ENCODE peak calls at places on chromosomes 3 and 15, in nine cellular contexts. I is LoVo; L is activated CD8-positive, alpha-beta memory T cell treated with anti-CD3 and anti-CD28 coated beads, Interleukin-2, amount 50 U/mL, for 4 hours; K is stimulated activated CD4-positive, alpha-beta T cell treated with anti-CD3 and anti-CD28 coated beads, Interleukin-2, amount 100 ng/mL, for 4 hours; Q is ACHN; J is thoracic aorta; Y is GOT3; E is psoas muscle; U is H54. D is an unnamed sample.

GRCh38 chr15:50883903-50884302 is 24.6 kb upstream of the AP4E1 start:
- DNase-seq in I (peak; percentile 58), L (no peak), K (no peak), Q (peak; percentile 81), J (no peak), Y (no peak), E (no peak), U (peak; percentile 19), D (no peak)

GRCh38 chr3:13015286-13016082 is 57.7 kb downstream of the IQSEC1 start:
- DNase-seq in I (no peak), L (peak; percentile 50), K (peak; percentile 22), Q (no peak), J (no peak), Y (no peak), E (peak; percentile 42), U (no peak), D (no peak)

GRCh38 chr3:138513073-138513843 is 78.8 kb downstream of the ESYT3 start:
- DNase-seq in I (no peak), L (no peak), K (no peak), Q (no peak), J (no peak), Y (no peak), E (no peak), U (no peak), D (no peak)

GRCh38 chr15:41577863-41578735 is 19.1 kb downstream of the TYRO3 start:
- DNase-seq in I (no peak), L (no peak), K (no peak), Q (no peak), J (no peak), Y (no peak), E (no peak), U (no peak), D (no peak)

GRCh38 chr15:95946946-95947345 is 383.6 kb upstream of the NR2F2 start:
- DNase-seq in I (no peak), L (no peak), K (no peak), Q (no peak), J (no peak), Y (no peak), E (no peak), U (no peak), D (no peak)

GRCh38 chr3:156598413-156598812 is 43.5 kb upstream of the SSR3 start:
- DNase-seq in I (no peak), L (no peak), K (no peak), Q (no peak), J (no peak), Y (no peak), E (no peak), U (no peak), D (no peak)

GRCh38 chr3:65871305-65872141 is 167.2 kb downstream of the MAGI1 start:
- DNase-seq in I (no peak), L (no peak), K (no peak), Q (peak; percentile 44), J (no peak), Y (no peak), E (peak; percentile 53), U (no peak), D (no peak)

GRCh38 chr3:134625462-134625861 is 25.4 kb downstream of the KY start:
- DNase-seq in I (no peak), L (no peak), K (no peak), Q (no peak), J (no peak), Y (no peak), E (no peak), U (no peak), D (peak; percentile 68)

GRCh38 chr3:143661677-143662076 is 186.6 kb downstream of the SLC9A9 start:
- DNase-seq in I (no peak), L (no peak), K (no peak), Q (no peak), J (no peak), Y (no peak), E (no peak), U (no peak), D (no peak)

GRCh38 chr3:11589706-11590105 is 54.0 kb downstream of the VGLL4 start:
- DNase-seq in I (no peak), L (no peak), K (no peak), Q (no peak), J (no peak), Y (no peak), E (no peak), U (no peak), D (no peak)

GRCh38 chr3:14286887-14287496 is 108.4 kb downstream of the LSM3 start:
- DNase-seq in I (no peak), L (no peak), K (no peak), Q (no peak), J (no peak), Y (no peak), E (no peak), U (no peak), D (no peak)

GRCh38 chr3:40725026-40725425 is 200.3 kb downstream of the ZNF621 start:
- DNase-seq in I (no peak), L (no peak), K (no peak), Q (no peak), J (no peak), Y (no peak), E (no peak), U (no peak), D (no peak)

GRCh38 chr3:156135921-156136655 is 15.7 kb downstream of the KCNAB1 start:
- DNase-seq in I (no peak), L (no peak), K (no peak), Q (peak; percentile 1), J (no peak), Y (no peak), E (no peak), U (no peak), D (no peak)

GRCh38 chr3:39413691-39414420 is 7.3 kb downstream of the RPSA start:
- DNase-seq in I (no peak), L (no peak), K (no peak), Q (no peak), J (no peak), Y (no peak), E (no peak), U (no peak), D (no peak)

GRCh38 chr15:91984006-91984405 is 130.5 kb downstream of the SLCO3A1 start:
- DNase-seq in I (no peak), L (no peak), K (no peak), Q (no peak), J (no peak), Y (no peak), E (no peak), U (no peak), D (no peak)

GRCh38 chr15:43100971-43101370 is 4.9 kb downstream of the UBR1 start:
- DNase-seq in I (no peak), L (no peak), K (no peak), Q (no peak), J (no peak), Y (no peak), E (no peak), U (no peak), D (no peak)

GRCh38 chr15:43977072-43977884 is 150.5 kb downstream of the WDR76 start:
- DNase-seq in I (peak; percentile 39), L (no peak), K (no peak), Q (no peak), J (no peak), Y (no peak), E (no peak), U (no peak), D (no peak)

GRCh38 chr3:10926831-10927521 is 65.6 kb upstream of the SLC6A1 start:
- DNase-seq in I (no peak), L (no peak), K (no peak), Q (no peak), J (no peak), Y (no peak), E (no peak), U (no peak), D (peak; percentile 80)